ENCODE peak calls at places on chromosome 3, in six cellular contexts. One of them, this sample, is unnamed.

GRCh38 chr3:157832588-157832987 is 273.6 kb downstream of the SHOX2 start:
- DNase-seq in body of pancreas: no peak
- DNase-seq in Peyer's patch: no peak
- DNase-seq in tibial nerve: no peak
- DNase-seq in breast epithelium: no peak
- DNase-seq in GM12891: no peak
- DNase-seq in this sample: no peak

GRCh38 chr3:15325228-15325627 is 7.2 kb downstream of the SH3BP5 start:
- DNase-seq in body of pancreas: no peak
- DNase-seq in tibial nerve: no peak
- DNase-seq in Peyer's patch: no peak
- DNase-seq in breast epithelium: no peak
- DNase-seq in GM12891: no peak
- DNase-seq in this sample: no peak

GRCh38 chr3:139377378-139377777 is 12.1 kb downstream of the COPB2 start:
- DNase-seq in Peyer's patch: no peak
- DNase-seq in tibial nerve: no peak
- DNase-seq in body of pancreas: no peak
- DNase-seq in GM12891: no peak
- DNase-seq in breast epithelium: no peak
- DNase-seq in this sample: no peak

GRCh38 chr3:172249039-172249438 is 199.2 kb downstream of the GHSR start:
- DNase-seq in tibial nerve: no peak
- DNase-seq in Peyer's patch: no peak
- DNase-seq in GM12891: no peak
- DNase-seq in body of pancreas: no peak
- DNase-seq in breast epithelium: no peak
- DNase-seq in this sample: no peak

GRCh38 chr3:174581551-174581950 is 277.6 kb upstream of the NAALADL2 start:
- DNase-seq in Peyer's patch: no peak
- DNase-seq in breast epithelium: no peak
- DNase-seq in tibial nerve: no peak
- DNase-seq in GM12891: no peak
- DNase-seq in body of pancreas: no peak
- DNase-seq in this sample: no peak

GRCh38 chr3:164806188-164806587 is 272.1 kb downstream of the SI start:
- DNase-seq in GM12891: no peak
- DNase-seq in breast epithelium: no peak
- DNase-seq in Peyer's patch: no peak
- DNase-seq in body of pancreas: no peak
- DNase-seq in tibial nerve: no peak
- DNase-seq in this sample: no peak

GRCh38 chr3:143329567-143330164 is 210.1 kb downstream of the CHST2 start:
- DNase-seq in tibial nerve: no peak
- DNase-seq in breast epithelium: no peak
- DNase-seq in Peyer's patch: no peak
- DNase-seq in body of pancreas: no peak
- DNase-seq in GM12891: no peak
- DNase-seq in this sample: no peak

GRCh38 chr3:123783050-123783724 is 100.9 kb downstream of the MYLK start:
- DNase-seq in body of pancreas: no peak
- DNase-seq in GM12891: no peak
- DNase-seq in tibial nerve: no peak
- DNase-seq in breast epithelium: no peak
- DNase-seq in Peyer's patch: no peak
- DNase-seq in this sample: no peak

GRCh38 chr3:70069557-70069956 is 70.0 kb downstream of the SAMMSON start:
- DNase-seq in Peyer's patch: no peak
- DNase-seq in GM12891: no peak
- DNase-seq in body of pancreas: no peak
- DNase-seq in tibial nerve: no peak
- DNase-seq in breast epithelium: no peak
- DNase-seq in this sample: no peak

GRCh38 chr3:126125341-126125740 is 41.4 kb upstream of the SLC41A3 start:
- DNase-seq in tibial nerve: no peak
- DNase-seq in GM12891: no peak
- DNase-seq in breast epithelium: no peak
- DNase-seq in Peyer's patch: no peak
- DNase-seq in body of pancreas: peak
- DNase-seq in this sample: no peak

GRCh38 chr3:42247576-42248027 is 18.4 kb downstream of the CCK start:
- DNase-seq in GM12891: no peak
- DNase-seq in tibial nerve: no peak
- DNase-seq in breast epithelium: peak
- DNase-seq in Peyer's patch: peak
- DNase-seq in body of pancreas: peak
- DNase-seq in this sample: peak

GRCh38 chr3:170205302-170205701 is 16.9 kb upstream of the PRKCI start:
- DNase-seq in body of pancreas: no peak
- DNase-seq in breast epithelium: no peak
- DNase-seq in Peyer's patch: no peak
- DNase-seq in GM12891: no peak
- DNase-seq in tibial nerve: no peak
- DNase-seq in this sample: no peak

GRCh38 chr3:179613807-179614206 is 9.2 kb downstream of the NDUFB5 start:
- DNase-seq in GM12891: no peak
- DNase-seq in body of pancreas: no peak
- DNase-seq in breast epithelium: no peak
- DNase-seq in Peyer's patch: no peak
- DNase-seq in tibial nerve: no peak
- DNase-seq in this sample: no peak

GRCh38 chr3:62529230-62529629 is 155.9 kb upstream of the FEZF2 start:
- DNase-seq in tibial nerve: no peak
- DNase-seq in GM12891: no peak
- DNase-seq in Peyer's patch: no peak
- DNase-seq in breast epithelium: peak
- DNase-seq in body of pancreas: peak
- DNase-seq in this sample: no peak

GRCh38 chr3:107085261-107085660 is 292.0 kb upstream of the CCDC54 start:
- DNase-seq in GM12891: no peak
- DNase-seq in body of pancreas: no peak
- DNase-seq in Peyer's patch: no peak
- DNase-seq in tibial nerve: no peak
- DNase-seq in breast epithelium: no peak
- DNase-seq in this sample: no peak

GRCh38 chr3:100089802-100090668 is 24.3 kb downstream of the FILIP1L start:
- DNase-seq in tibial nerve: no peak
- DNase-seq in body of pancreas: no peak
- DNase-seq in breast epithelium: no peak
- DNase-seq in GM12891: no peak
- DNase-seq in Peyer's patch: no peak
- DNase-seq in this sample: peak

GRCh38 chr3:15342945-15343344 is 10.6 kb upstream of the SH3BP5 start:
- DNase-seq in GM12891: no peak
- DNase-seq in tibial nerve: no peak
- DNase-seq in breast epithelium: no peak
- DNase-seq in body of pancreas: no peak
- DNase-seq in Peyer's patch: no peak
- DNase-seq in this sample: no peak

GRCh38 chr3:147393261-147393964 is 12.9 kb downstream of the ZIC4 start:
- DNase-seq in body of pancreas: no peak
- DNase-seq in breast epithelium: no peak
- DNase-seq in Peyer's patch: no peak
- DNase-seq in GM12891: no peak
- DNase-seq in tibial nerve: no peak
- DNase-seq in this sample: no peak

GRCh38 chr3:141561426-141562034 is 74.7 kb downstream of the RASA2 start:
- DNase-seq in GM12891: no peak
- DNase-seq in breast epithelium: no peak
- DNase-seq in tibial nerve: no peak
- DNase-seq in Peyer's patch: peak
- DNase-seq in body of pancreas: no peak
- DNase-seq in this sample: no peak

GRCh38 chr3:141333796-141334626 is 34.3 kb upstream of the ZBTB38 start:
- DNase-seq in breast epithelium: no peak
- DNase-seq in body of pancreas: no peak
- DNase-seq in Peyer's patch: no peak
- DNase-seq in GM12891: no peak
- DNase-seq in tibial nerve: no peak
- DNase-seq in this sample: no peak

GRCh38 chr3:4302747-4303146 is 422 bp upstream of the SETMAR start:
- DNase-seq in tibial nerve: no peak
- DNase-seq in Peyer's patch: no peak
- DNase-seq in breast epithelium: no peak
- DNase-seq in GM12891: no peak
- DNase-seq in body of pancreas: peak
- DNase-seq in this sample: no peak

GRCh38 chr3:4306860-4307259 is 3.7 kb downstream of the SETMAR start:
- DNase-seq in breast epithelium: no peak
- DNase-seq in body of pancreas: no peak
- DNase-seq in GM12891: no peak
- DNase-seq in tibial nerve: no peak
- DNase-seq in Peyer's patch: no peak
- DNase-seq in this sample: no peak

GRCh38 chr3:4306091-4306490 is 2.9 kb downstream of the SETMAR start:
- DNase-seq in tibial nerve: no peak
- DNase-seq in body of pancreas: no peak
- DNase-seq in GM12891: no peak
- DNase-seq in breast epithelium: no peak
- DNase-seq in Peyer's patch: no peak
- DNase-seq in this sample: no peak

GRCh38 chr3:4297486-4297885 is 5.7 kb upstream of the SETMAR start:
- DNase-seq in body of pancreas: no peak
- DNase-seq in Peyer's patch: no peak
- DNase-seq in tibial nerve: no peak
- DNase-seq in GM12891: no peak
- DNase-seq in breast epithelium: no peak
- DNase-seq in this sample: no peak

DNA sequence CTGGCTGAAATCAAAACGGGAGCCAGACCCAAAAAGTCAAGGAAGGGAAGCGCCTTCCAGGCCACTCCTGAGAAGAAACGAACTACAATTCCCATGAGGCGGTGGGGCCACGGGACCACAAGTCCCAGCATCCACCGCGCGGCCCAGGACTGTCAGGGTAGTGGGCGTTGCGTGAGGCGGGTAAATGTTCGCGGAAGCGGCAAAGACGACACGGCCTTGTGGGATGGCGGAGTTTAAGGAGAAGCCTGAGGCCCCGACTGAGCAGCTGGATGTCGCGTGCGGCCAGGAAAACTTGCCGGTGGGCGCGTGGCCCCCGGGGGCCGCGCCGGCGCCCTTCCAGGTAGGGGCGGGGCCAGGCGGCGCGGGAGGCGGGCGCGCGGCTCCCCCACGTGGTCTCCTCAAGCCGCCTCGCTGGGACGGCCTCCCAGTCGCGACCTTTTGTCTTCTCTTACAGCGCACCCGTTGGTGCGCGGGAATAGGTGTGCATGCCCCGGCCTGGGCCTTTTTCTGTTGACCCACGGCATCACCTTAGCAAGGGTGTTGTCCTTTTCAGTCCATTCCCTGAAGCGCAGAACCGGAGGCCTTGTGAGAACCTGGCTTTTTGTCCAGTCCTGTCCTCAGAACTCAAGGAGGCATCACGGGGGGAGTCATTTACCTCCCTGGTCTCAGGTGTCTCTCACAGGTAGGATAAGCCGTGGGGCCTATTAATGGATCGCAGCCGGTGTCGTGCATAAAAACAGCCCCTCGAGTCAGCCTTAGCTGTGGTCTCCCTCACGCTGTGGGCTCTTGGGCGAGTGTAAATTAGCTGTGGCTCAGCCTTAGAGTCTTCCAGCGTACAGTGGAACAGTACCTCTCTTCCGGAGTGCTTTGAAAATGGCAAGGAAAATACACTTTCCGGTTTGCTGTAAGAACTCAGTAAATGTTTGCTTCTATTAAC is at the start of gene SETMAR:
- DNase-seq in breast epithelium: peak
- DNase-seq in GM12891: peak
- DNase-seq in tibial nerve: peak
- DNase-seq in Peyer's patch: peak
- DNase-seq in body of pancreas: peak
- DNase-seq in this sample: peak
- TF ChIP-seq POLR2A in breast epithelium: peak
- TF ChIP-seq POLR2A in GM12891: peak
- TF ChIP-seq POLR2A in tibial nerve: peak
- TF ChIP-seq POLR2A in Peyer's patch: peak
- TF ChIP-seq POLR2A in body of pancreas: peak
- TF ChIP-seq POLR2A in this sample: peak

GRCh38 chr3:8328971-8329370 is 172.7 kb upstream of the LMCD1 start:
- DNase-seq in breast epithelium: no peak
- DNase-seq in body of pancreas: no peak
- DNase-seq in Peyer's patch: no peak
- DNase-seq in GM12891: no peak
- DNase-seq in tibial nerve: no peak
- DNase-seq in this sample: no peak
- TF ChIP-seq POLR2A in breast epithelium: no peak
- TF ChIP-seq POLR2A in body of pancreas: no peak
- TF ChIP-seq POLR2A in Peyer's patch: no peak
- TF ChIP-seq POLR2A in GM12891: no peak
- TF ChIP-seq POLR2A in tibial nerve: no peak
- TF ChIP-seq POLR2A in this sample: no peak

GRCh38 chr3:134307425-134307824 is 56.8 kb upstream of the RYK start:
- DNase-seq in body of pancreas: no peak
- DNase-seq in GM12891: no peak
- DNase-seq in Peyer's patch: no peak
- DNase-seq in tibial nerve: no peak
- DNase-seq in breast epithelium: no peak
- DNase-seq in this sample: no peak

GRCh38 chr3:134306334-134306733 is 55.7 kb upstream of the RYK start:
- DNase-seq in Peyer's patch: no peak
- DNase-seq in GM12891: no peak
- DNase-seq in breast epithelium: no peak
- DNase-seq in body of pancreas: no peak
- DNase-seq in tibial nerve: no peak
- DNase-seq in this sample: no peak

GRCh38 chr3:134309987-134310700 is 59.5 kb upstream of the RYK start:
- DNase-seq in Peyer's patch: no peak
- DNase-seq in body of pancreas: no peak
- DNase-seq in GM12891: no peak
- DNase-seq in breast epithelium: no peak
- DNase-seq in tibial nerve: no peak
- DNase-seq in this sample: no peak

GRCh38 chr3:134311265-134311664 is 60.6 kb upstream of the RYK start:
- DNase-seq in breast epithelium: no peak
- DNase-seq in tibial nerve: no peak
- DNase-seq in body of pancreas: no peak
- DNase-seq in Peyer's patch: no peak
- DNase-seq in GM12891: no peak
- DNase-seq in this sample: no peak

GRCh38 chr3:134308350-134308891 is 57.8 kb upstream of the RYK start:
- DNase-seq in body of pancreas: peak
- DNase-seq in breast epithelium: peak
- DNase-seq in Peyer's patch: peak
- DNase-seq in tibial nerve: peak
- DNase-seq in GM12891: peak
- DNase-seq in this sample: peak
- TF ChIP-seq POLR2A in body of pancreas: no peak
- TF ChIP-seq POLR2A in breast epithelium: no peak
- TF ChIP-seq POLR2A in Peyer's patch: no peak
- TF ChIP-seq POLR2A in tibial nerve: no peak
- TF ChIP-seq POLR2A in GM12891: no peak
- TF ChIP-seq POLR2A in this sample: no peak

DNA sequence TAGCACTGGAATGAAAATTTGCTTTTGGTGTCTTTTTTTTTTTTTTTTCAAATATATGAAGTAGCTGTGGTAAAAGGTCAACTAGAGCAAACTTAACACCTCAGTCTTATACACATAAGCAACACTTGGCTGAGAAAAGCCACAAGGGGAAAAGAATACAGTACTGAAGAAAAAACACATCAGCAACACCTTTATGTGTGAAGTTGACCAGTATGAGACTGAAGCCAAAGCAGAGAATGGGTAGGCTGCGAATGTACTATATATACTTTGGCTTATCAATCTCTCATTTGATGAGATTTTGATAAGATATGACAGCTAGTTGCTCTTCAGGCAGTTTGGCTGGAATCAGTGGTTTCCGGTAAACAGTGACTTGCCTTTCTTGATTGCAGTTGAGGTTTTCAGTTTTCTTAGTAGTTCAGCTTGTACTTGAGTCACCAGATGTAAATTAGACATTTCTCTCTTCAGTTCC is 22.0 kb upstream of the ZCWPW2 start:
- DNase-seq in breast epithelium: no peak
- DNase-seq in GM12891: no peak
- DNase-seq in Peyer's patch: no peak
- DNase-seq in body of pancreas: no peak
- DNase-seq in tibial nerve: no peak
- DNase-seq in this sample: no peak
- TF ChIP-seq POLR2A in breast epithelium: no peak
- TF ChIP-seq POLR2A in GM12891: no peak
- TF ChIP-seq POLR2A in Peyer's patch: no peak
- TF ChIP-seq POLR2A in body of pancreas: no peak
- TF ChIP-seq POLR2A in tibial nerve: no peak
- TF ChIP-seq POLR2A in this sample: no peak